ENCODE peak calls at places on chromosomes 3 and 15, in seven cellular contexts. S is activated naive CD4-positive, alpha-beta T cell treated with anti-CD3 and anti-CD28 coated beads, Interleukin-2, amount 10 ng/mL, durations not matched to agents 7 days and 5 days; N is A172; Y is NCI-H345; I is H7; A is kidney; B is cardiac septum. R is an unnamed sample.

GRCh38 chr15:74780983-74781672 is 752 bp upstream of the CSK start:
- DNase-seq in S (peak; percentile 60), N (no peak), Y (no peak), I (no peak), A (no peak), B (no peak), R (no peak)

GRCh38 chr3:194497799-194498575 is 11.2 kb upstream of the ATP13A3 start:
- DNase-seq in S (no peak), N (no peak), Y (no peak), I (no peak), A (no peak), B (no peak), R (no peak)

GRCh38 chr15:90895571-90896117 is 7.5 kb upstream of the MAN2A2 start:
- DNase-seq in S (no peak), N (no peak), Y (peak; percentile 25), I (peak; percentile 68), A (no peak), B (no peak), R (no peak)

GRCh38 chr15:46312133-46312740 is 677.4 kb downstream of the SQOR start:
- DNase-seq in S (peak; percentile 68), N (peak; percentile 39), Y (peak; percentile 73), I (peak; percentile 21), A (no peak), B (no peak), R (no peak)

GRCh38 chr3:42492508-42493080 is 9.8 kb upstream of the VIPR1 start:
- DNase-seq in S (no peak), N (no peak), Y (no peak), I (no peak), A (no peak), B (peak; percentile 63), R (no peak)

GRCh38 chr3:152835311-152836102 is 576 bp downstream of the P2RY1 start:
- DNase-seq in S (peak; percentile 32), N (no peak), Y (peak; percentile 5), I (peak; percentile 69), A (peak; percentile 88), B (peak; percentile 83), R (no peak)

GRCh38 chr3:63642488-63642887 is 10.0 kb upstream of the SNTN start:
- DNase-seq in S (no peak), N (no peak), Y (no peak), I (no peak), A (no peak), B (no peak), R (no peak)

GRCh38 chr15:101026686-101027272 is 107.6 kb downstream of the LRRK1 start:
- DNase-seq in S (no peak), N (no peak), Y (no peak), I (no peak), A (peak; percentile 61), B (peak; percentile 54), R (no peak)

GRCh38 chr3:123027292-123028232 is at the start of gene SEMA5B:
- DNase-seq in S (peak; percentile 26), N (no peak), Y (peak; percentile 43), I (peak; percentile 95), A (peak; percentile 82), B (peak; percentile 77), R (no peak)

GRCh38 chr3:138833908-138834358 is 795 bp downstream of the PIK3CB start:
- DNase-seq in S (peak; percentile 23), N (no peak), Y (no peak), I (peak; percentile 31), A (no peak), B (no peak), R (no peak)

GRCh38 chr15:65339436-65339835 is 35.0 kb downstream of the RNU5B-1 start:
- DNase-seq in S (no peak), N (no peak), Y (no peak), I (peak; percentile 11), A (peak; percentile 36), B (no peak), R (no peak)

GRCh38 chr3:64871237-64871636 is 183.4 kb upstream of the ADAMTS9 start:
- DNase-seq in S (no peak), N (no peak), Y (no peak), I (no peak), A (no peak), B (no peak), R (no peak)

GRCh38 chr15:26280281-26280680 is 417.2 kb upstream of the ATP10A start:
- DNase-seq in S (no peak), N (no peak), Y (no peak), I (no peak), A (no peak), B (no peak), R (no peak)

GRCh38 chr3:151264611-151265010 is 13.7 kb downstream of the P2RY14 start:
- DNase-seq in S (no peak), N (no peak), Y (no peak), I (no peak), A (no peak), B (no peak), R (no peak)

GRCh38 chr15:81880314-81880713 is 165.5 kb downstream of the MEX3B start:
- DNase-seq in S (no peak), N (no peak), Y (no peak), I (no peak), A (no peak), B (no peak), R (no peak)

GRCh38 chr3:99236576-99236975 is 335.1 kb upstream of the DCBLD2 start:
- DNase-seq in S (no peak), N (no peak), Y (no peak), I (no peak), A (no peak), B (no peak), R (no peak)